ENCODE peak calls at places on chromosomes 13 and 19, in four cellular contexts. One of them, this sample, is unnamed.

GRCh38 chr13:114112231-114112825 is 20.1 kb downstream of the RASA3 start:
- DNase-seq in A673: no peak
- DNase-seq in adrenal gland: peak
- DNase-seq in astrocyte of the spinal cord: peak
- DNase-seq in this sample: no peak

GRCh38 chr19:48480476-48481190 is 11.5 kb downstream of the CYTH2 start:
- DNase-seq in astrocyte of the spinal cord: peak
- DNase-seq in adrenal gland: no peak
- DNase-seq in A673: peak
- DNase-seq in this sample: peak

GRCh38 chr19:7376151-7376852 is 27.6 kb downstream of the ARHGEF18 start:
- DNase-seq in astrocyte of the spinal cord: no peak
- DNase-seq in adrenal gland: no peak
- DNase-seq in A673: no peak
- DNase-seq in this sample: no peak

GRCh38 chr13:113972451-113973217 is 1.2 kb downstream of the C13orf46 start:
- DNase-seq in astrocyte of the spinal cord: no peak
- DNase-seq in adrenal gland: no peak
- DNase-seq in A673: no peak
- DNase-seq in this sample: no peak

GRCh38 chr13:43473437-43473836 is 313.3 kb downstream of the ENOX1 start:
- DNase-seq in adrenal gland: no peak
- DNase-seq in A673: peak
- DNase-seq in astrocyte of the spinal cord: no peak
- DNase-seq in this sample: no peak

GRCh38 chr19:11096210-11096841 is 7.1 kb downstream of the LDLR start:
- DNase-seq in adrenal gland: peak
- DNase-seq in A673: peak
- DNase-seq in astrocyte of the spinal cord: peak
- DNase-seq in this sample: peak

GRCh38 chr19:46605356-46605821 is 4.3 kb downstream of the CALM3 start:
- DNase-seq in astrocyte of the spinal cord: no peak
- DNase-seq in A673: no peak
- DNase-seq in adrenal gland: no peak
- DNase-seq in this sample: no peak

GRCh38 chr13:25494708-25495411 is 123.1 kb downstream of the ATP8A2 start:
- DNase-seq in A673: no peak
- DNase-seq in adrenal gland: no peak
- DNase-seq in astrocyte of the spinal cord: no peak
- DNase-seq in this sample: no peak

GRCh38 chr19:49854861-49855263 is 3.9 kb downstream of the PTOV1 start:
- DNase-seq in adrenal gland: peak
- DNase-seq in A673: no peak
- DNase-seq in astrocyte of the spinal cord: no peak
- DNase-seq in this sample: no peak

GRCh38 chr13:28117689-28118377 is 17.5 kb upstream of the FLT3 start:
- DNase-seq in A673: peak
- DNase-seq in adrenal gland: peak
- DNase-seq in astrocyte of the spinal cord: no peak
- DNase-seq in this sample: peak

GRCh38 chr13:74560325-74560724 is 426.1 kb upstream of the KLF12 start:
- DNase-seq in A673: no peak
- DNase-seq in astrocyte of the spinal cord: no peak
- DNase-seq in adrenal gland: no peak
- DNase-seq in this sample: no peak

GRCh38 chr13:41802684-41803554 is 158.0 kb downstream of the VWA8 start:
- DNase-seq in adrenal gland: no peak
- DNase-seq in astrocyte of the spinal cord: peak
- DNase-seq in A673: no peak
- DNase-seq in this sample: no peak

GRCh38 chr13:45989607-45990006 is 62.9 kb downstream of the ZC3H13 start:
- DNase-seq in adrenal gland: no peak
- DNase-seq in astrocyte of the spinal cord: peak
- DNase-seq in A673: no peak
- DNase-seq in this sample: no peak

GRCh38 chr13:94716016-94716415 is 3.7 kb upstream of the SOX21 start:
- DNase-seq in A673: no peak
- DNase-seq in adrenal gland: no peak
- DNase-seq in astrocyte of the spinal cord: peak
- DNase-seq in this sample: peak

GRCh38 chr13:94712812-94713555 is 639 bp upstream of the SOX21 start:
- DNase-seq in A673: peak
- DNase-seq in adrenal gland: no peak
- DNase-seq in astrocyte of the spinal cord: peak
- DNase-seq in this sample: no peak

GRCh38 chr13:94712287-94712811 is at the start of gene SOX21:
- DNase-seq in adrenal gland: no peak
- DNase-seq in astrocyte of the spinal cord: no peak
- DNase-seq in A673: no peak
- DNase-seq in this sample: no peak

GRCh38 chr13:94711561-94712286 is 621 bp downstream of the SOX21 start:
- DNase-seq in astrocyte of the spinal cord: peak
- DNase-seq in A673: peak
- DNase-seq in adrenal gland: no peak
- DNase-seq in this sample: no peak

DNA sequence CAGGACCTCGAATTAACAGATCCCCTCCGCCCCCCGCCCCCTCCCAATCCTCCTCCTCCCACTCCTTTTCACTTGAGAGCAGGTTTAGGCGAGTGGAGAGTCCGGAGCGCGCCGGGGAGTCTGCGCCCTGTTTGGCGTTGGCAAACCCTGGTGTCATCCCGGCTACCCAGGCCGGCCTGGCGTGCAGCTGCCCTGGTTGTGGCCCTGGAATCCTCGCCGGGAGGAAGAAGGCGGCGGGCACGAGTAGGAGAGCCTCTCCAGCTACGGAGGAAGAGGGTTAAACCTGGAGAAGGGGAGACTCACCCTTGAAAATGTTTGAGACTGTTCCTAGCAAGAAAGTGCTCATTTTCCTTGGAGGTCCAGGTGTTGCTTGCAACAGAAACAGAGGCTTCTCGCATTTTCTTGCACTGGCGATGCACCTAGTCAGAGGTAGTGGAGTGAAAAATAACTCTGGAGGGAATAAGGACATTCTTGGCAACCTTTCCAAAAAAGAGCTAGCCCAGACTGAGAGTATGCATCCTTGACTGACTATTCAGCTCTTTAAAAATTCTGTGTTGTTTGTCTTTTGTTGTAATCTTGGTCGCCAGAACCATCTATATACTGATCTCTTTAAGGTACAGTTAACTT is 1.3 kb upstream of the SOX21 start:
- DNase-seq in astrocyte of the spinal cord: peak
- DNase-seq in A673: no peak
- DNase-seq in adrenal gland: no peak
- DNase-seq in this sample: no peak
- H3K4me3 ChIP-seq in astrocyte of the spinal cord: peak
- H3K4me3 ChIP-seq in A673: no peak
- H3K4me3 ChIP-seq in adrenal gland: no peak
- H3K4me3 ChIP-seq in this sample: no peak

GRCh38 chr13:59360916-59361315 is 802.8 kb downstream of the DIAPH3 start:
- DNase-seq in A673: no peak
- DNase-seq in astrocyte of the spinal cord: no peak
- DNase-seq in adrenal gland: no peak
- DNase-seq in this sample: no peak

GRCh38 chr13:59367467-59367866 is 796.3 kb downstream of the DIAPH3 start:
- DNase-seq in A673: no peak
- DNase-seq in adrenal gland: no peak
- DNase-seq in astrocyte of the spinal cord: no peak
- DNase-seq in this sample: no peak

GRCh38 chr13:59368652-59369051 is 795.1 kb downstream of the DIAPH3 start:
- DNase-seq in astrocyte of the spinal cord: no peak
- DNase-seq in adrenal gland: no peak
- DNase-seq in A673: no peak
- DNase-seq in this sample: no peak

GRCh38 chr13:59363950-59364349 is 799.8 kb downstream of the DIAPH3 start:
- DNase-seq in astrocyte of the spinal cord: no peak
- DNase-seq in A673: no peak
- DNase-seq in adrenal gland: no peak
- DNase-seq in this sample: no peak

GRCh38 chr13:59364508-59365187 is 799.1 kb downstream of the DIAPH3 start:
- DNase-seq in astrocyte of the spinal cord: no peak
- DNase-seq in A673: no peak
- DNase-seq in adrenal gland: no peak
- DNase-seq in this sample: no peak
- TF ChIP-seq CTCF in astrocyte of the spinal cord: no peak
- TF ChIP-seq CTCF in A673: no peak
- TF ChIP-seq CTCF in adrenal gland: no peak
- TF ChIP-seq CTCF in this sample: no peak

GRCh38 chr13:79530270-79530669 is 49.3 kb downstream of the NDFIP2 start:
- DNase-seq in astrocyte of the spinal cord: no peak
- DNase-seq in A673: no peak
- DNase-seq in adrenal gland: no peak
- DNase-seq in this sample: no peak

GRCh38 chr13:79538757-79539156 is 57.8 kb downstream of the NDFIP2 start:
- DNase-seq in A673: no peak
- DNase-seq in astrocyte of the spinal cord: no peak
- DNase-seq in adrenal gland: no peak
- DNase-seq in this sample: no peak

GRCh38 chr13:79534596-79534995 is 53.6 kb downstream of the NDFIP2 start:
- DNase-seq in adrenal gland: no peak
- DNase-seq in A673: no peak
- DNase-seq in astrocyte of the spinal cord: no peak
- DNase-seq in this sample: no peak

GRCh38 chr13:79531542-79532239 is 50.7 kb downstream of the NDFIP2 start:
- DNase-seq in astrocyte of the spinal cord: no peak
- DNase-seq in adrenal gland: no peak
- DNase-seq in A673: no peak
- DNase-seq in this sample: no peak

DNA sequence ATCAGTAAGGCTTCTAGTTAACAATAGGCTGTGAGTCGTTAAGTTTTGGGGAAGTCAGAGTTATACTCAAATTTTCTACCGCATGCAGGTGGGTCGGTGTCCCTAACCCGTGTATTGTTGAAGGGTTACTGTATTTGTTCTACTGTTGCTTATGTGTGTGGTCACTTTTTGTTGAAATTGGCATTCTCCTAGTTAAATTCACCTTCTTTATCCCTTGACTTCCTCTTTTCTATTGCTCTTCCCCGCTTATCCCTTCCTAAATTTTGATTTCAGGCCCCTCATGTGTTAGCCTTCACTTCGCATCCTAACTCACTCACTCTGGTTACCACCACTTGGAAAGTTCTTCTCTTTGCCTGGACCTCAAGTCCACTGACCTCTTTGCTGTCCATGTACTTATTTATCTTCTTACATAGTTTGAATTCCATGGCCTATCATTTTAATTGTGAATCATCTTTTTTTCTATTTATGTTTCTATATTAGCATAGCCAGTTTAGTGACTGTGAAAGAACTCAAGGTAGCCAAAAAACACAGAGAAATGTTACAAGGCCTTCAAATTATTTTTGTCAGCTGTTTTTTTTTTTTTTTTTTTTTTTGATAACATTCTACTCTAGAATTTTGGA is 52.9 kb downstream of the NDFIP2 start:
- DNase-seq in A673: no peak
- DNase-seq in adrenal gland: no peak
- DNase-seq in astrocyte of the spinal cord: no peak
- DNase-seq in this sample: peak
- H3K4me3 ChIP-seq in A673: no peak
- H3K4me3 ChIP-seq in adrenal gland: no peak
- H3K4me3 ChIP-seq in astrocyte of the spinal cord: no peak
- H3K4me3 ChIP-seq in this sample: no peak

GRCh38 chr13:110924639-110924934 is 9.7 kb upstream of the ANKRD10 start:
- DNase-seq in adrenal gland: no peak
- DNase-seq in A673: no peak
- DNase-seq in astrocyte of the spinal cord: no peak
- DNase-seq in this sample: no peak

GRCh38 chr13:110922506-110922905 is 7.6 kb upstream of the ANKRD10 start:
- DNase-seq in astrocyte of the spinal cord: no peak
- DNase-seq in adrenal gland: no peak
- DNase-seq in A673: no peak
- DNase-seq in this sample: no peak

GRCh38 chr13:110923777-110924638 is 9.1 kb upstream of the ANKRD10 start:
- DNase-seq in A673: no peak
- DNase-seq in astrocyte of the spinal cord: no peak
- DNase-seq in adrenal gland: no peak
- DNase-seq in this sample: no peak

GRCh38 chr13:110923086-110923485 is 8.2 kb upstream of the ANKRD10 start:
- DNase-seq in adrenal gland: no peak
- DNase-seq in A673: no peak
- DNase-seq in astrocyte of the spinal cord: no peak
- DNase-seq in this sample: no peak

DNA sequence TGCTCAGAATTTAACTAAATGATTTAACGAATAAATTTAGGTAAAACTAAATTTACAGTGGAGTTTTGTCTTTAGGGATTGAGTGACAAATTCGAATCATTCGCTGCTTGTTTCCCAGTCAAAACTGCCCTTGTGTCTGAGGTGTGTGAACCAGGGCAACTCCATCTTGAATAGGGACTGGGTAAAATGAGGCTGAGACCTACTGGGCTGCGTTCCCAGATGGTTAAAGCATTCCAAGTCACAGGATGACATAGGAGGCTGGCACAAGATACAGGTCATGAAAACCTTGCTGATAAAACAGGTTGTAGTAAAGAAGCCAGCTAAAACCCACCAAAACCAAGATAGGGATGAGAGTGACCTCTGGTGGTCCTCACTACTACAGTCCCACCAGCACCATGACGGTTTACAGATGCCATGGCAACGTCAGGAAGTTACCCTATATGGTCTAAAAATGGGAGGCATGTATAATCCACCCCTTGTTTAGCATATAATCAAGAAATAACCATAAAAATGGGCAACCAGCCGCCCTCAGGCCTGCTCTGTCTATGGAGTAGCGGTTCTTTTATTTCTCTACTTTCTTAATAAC is 10.2 kb upstream of the ANKRD10 start:
- DNase-seq in adrenal gland: no peak
- DNase-seq in A673: peak
- DNase-seq in astrocyte of the spinal cord: peak
- DNase-seq in this sample: peak
- TF ChIP-seq CTCF in adrenal gland: no peak
- TF ChIP-seq CTCF in A673: peak
- TF ChIP-seq CTCF in astrocyte of the spinal cord: peak
- TF ChIP-seq CTCF in this sample: peak

GRCh38 chr19:43779147-43779819 is 1.5 kb downstream of the KCNN4 start:
- DNase-seq in astrocyte of the spinal cord: no peak
- DNase-seq in A673: no peak
- DNase-seq in adrenal gland: no peak
- DNase-seq in this sample: peak

GRCh38 chr19:43779820-43780219 is 953 bp downstream of the KCNN4 start:
- DNase-seq in astrocyte of the spinal cord: no peak
- DNase-seq in adrenal gland: no peak
- DNase-seq in A673: no peak
- DNase-seq in this sample: peak

GRCh38 chr19:43781630-43782310 is 997 bp upstream of the KCNN4 start:
- DNase-seq in adrenal gland: no peak
- DNase-seq in astrocyte of the spinal cord: no peak
- DNase-seq in A673: no peak
- DNase-seq in this sample: no peak

GRCh38 chr19:43782311-43782660 is 1.5 kb upstream of the KCNN4 start:
- DNase-seq in adrenal gland: no peak
- DNase-seq in astrocyte of the spinal cord: no peak
- DNase-seq in A673: no peak
- DNase-seq in this sample: no peak

GRCh38 chr19:43780706-43781525 is at the start of gene KCNN4:
- DNase-seq in A673: no peak
- DNase-seq in astrocyte of the spinal cord: peak
- DNase-seq in adrenal gland: no peak
- DNase-seq in this sample: peak
- H3K4me3 ChIP-seq in A673: no peak
- H3K4me3 ChIP-seq in astrocyte of the spinal cord: peak
- H3K4me3 ChIP-seq in adrenal gland: no peak
- H3K4me3 ChIP-seq in this sample: peak